ENCODE peak calls at places on chromosomes 3 and 15, in five cellular contexts. R, H, O, N and J are unnamed samples.

GRCh38 chr3:173617490-173617889 is 219.9 kb downstream of the NLGN1 start:
- DNase-seq in R (no peak), H (no peak), O (no peak), N (no peak), J (no peak)

GRCh38 chr3:134978658-134979057 is 183.6 kb downstream of the EPHB1 start:
- DNase-seq in R (peak), H (no peak), O (peak), N (no peak), J (no peak)

GRCh38 chr3:66431494-66431893 is 69.3 kb downstream of the LRIG1 start:
- DNase-seq in R (peak), H (peak), O (no peak), N (no peak), J (no peak)

GRCh38 chr15:83299462-83299861 is 15.0 kb upstream of the BNC1 start:
- DNase-seq in R (no peak), H (no peak), O (no peak), N (no peak), J (no peak)

GRCh38 chr15:52406601-52407000 is 111.0 kb upstream of the MYO5C start:
- DNase-seq in R (no peak), H (no peak), O (no peak), N (no peak), J (no peak)

GRCh38 chr3:101950510-101950909 is 101.2 kb downstream of the NFKBIZ start:
- DNase-seq in R (peak), H (peak), O (no peak), N (no peak), J (no peak)

GRCh38 chr3:62571916-62572315 is 198.6 kb upstream of the FEZF2 start:
- DNase-seq in R (no peak), H (peak), O (no peak), N (no peak), J (no peak)

GRCh38 chr3:20066848-20067617 is 26.8 kb downstream of the KAT2B start:
- DNase-seq in R (no peak), H (peak), O (no peak), N (no peak), J (no peak)

GRCh38 chr15:91311986-91312385 is 211.9 kb downstream of the SV2B start:
- DNase-seq in R (no peak), H (no peak), O (no peak), N (no peak), J (no peak)

GRCh38 chr15:60083318-60083717 is 79.2 kb downstream of the FOXB1 start:
- DNase-seq in R (no peak), H (no peak), O (no peak), N (no peak), J (peak)

GRCh38 chr15:92839696-92840095 is 60.4 kb upstream of the CHD2 start:
- DNase-seq in R (no peak), H (no peak), O (peak), N (no peak), J (no peak)

GRCh38 chr3:98788651-98789050 is 25.5 kb downstream of the ST3GAL6 start:
- DNase-seq in R (no peak), H (no peak), O (no peak), N (no peak), J (no peak)

GRCh38 chr3:124609402-124609801 is 120.8 kb upstream of the UMPS start:
- DNase-seq in R (no peak), H (no peak), O (no peak), N (no peak), J (no peak)

GRCh38 chr15:40930430-40931299 is 1.5 kb downstream of the DLL4 start:
- DNase-seq in R (peak), H (no peak), O (peak), N (no peak), J (no peak)

GRCh38 chr15:49625460-49626036 is 4.7 kb downstream of the DTWD1 start:
- DNase-seq in R (no peak), H (peak), O (no peak), N (no peak), J (no peak)

GRCh38 chr15:68370768-68371151 is 61.2 kb downstream of the ITGA11 start:
- DNase-seq in R (no peak), H (no peak), O (no peak), N (no peak), J (no peak)

GRCh38 chr3:133983576-133984560 is 45.9 kb downstream of the SLCO2A1 start:
- DNase-seq in R (no peak), H (no peak), O (no peak), N (no peak), J (no peak)

GRCh38 chr15:60614862-60615771 is 136.2 kb upstream of the ICE2 start:
- DNase-seq in R (no peak), H (no peak), O (no peak), N (no peak), J (no peak)

GRCh38 chr3:150739877-150740645 is 22.9 kb downstream of the SIAH2 start:
- DNase-seq in R (no peak), H (no peak), O (no peak), N (no peak), J (no peak)

GRCh38 chr15:31393441-31394091 is 66.9 kb downstream of the KLF13 start:
- DNase-seq in R (no peak), H (no peak), O (no peak), N (no peak), J (no peak)

GRCh38 chr3:22241110-22241509 is 490.1 kb upstream of the ZNF385D start:
- DNase-seq in R (no peak), H (no peak), O (no peak), N (no peak), J (no peak)

GRCh38 chr15:74423443-74424257 is 10.1 kb downstream of the SEMA7A start:
- DNase-seq in R (peak), H (no peak), O (no peak), N (no peak), J (no peak)

GRCh38 chr3:69239063-69239462 is 116.7 kb upstream of the LMOD3 start:
- DNase-seq in R (no peak), H (no peak), O (no peak), N (no peak), J (no peak)

GRCh38 chr15:54579855-54580254 is 601.6 kb downstream of the UNC13C start:
- DNase-seq in R (no peak), H (no peak), O (no peak), N (no peak), J (no peak)

GRCh38 chr3:7876741-7877297 is 624.8 kb upstream of the LMCD1 start:
- DNase-seq in R (no peak), H (no peak), O (no peak), N (no peak), J (no peak)

GRCh38 chr3:126618760-126619159 is 36.2 kb downstream of the TXNRD3 start:
- DNase-seq in R (no peak), H (peak), O (no peak), N (no peak), J (no peak)

GRCh38 chr3:177367783-177368182 is 170.5 kb upstream of the TBL1XR1 start:
- DNase-seq in R (no peak), H (no peak), O (peak), N (no peak), J (no peak)

GRCh38 chr15:63480441-63480821 is 24.0 kb upstream of the USP3 start:
- DNase-seq in R (no peak), H (no peak), O (no peak), N (no peak), J (no peak)

GRCh38 chr15:67548862-67549651 is 6.6 kb downstream of the MAP2K5 start:
- DNase-seq in R (no peak), H (no peak), O (no peak), N (peak), J (no peak)

GRCh38 chr3:73084170-73084569 is 22.7 kb downstream of the EBLN2 start:
- DNase-seq in R (no peak), H (no peak), O (no peak), N (no peak), J (no peak)